ENCODE peak calls at places on chromosomes 3 and 15, in five cellular contexts. W is mesendoderm, H is colonic mucosa, V is pulmonary artery endothelial cell, B is stomach. Y is an unnamed sample.

GRCh38 chr3:153881201-153881600 is 240.0 kb upstream of the ARHGEF26 start:
- DNase-seq in B (no peak), H (no peak), V (no peak), W (no peak), Y (no peak)

GRCh38 chr3:25662921-25663320 is 1.8 kb downstream of the TOP2B start:
- DNase-seq in H (no peak), B (no peak), V (no peak), W (no peak), Y (no peak)

GRCh38 chr3:105823149-105823866 is 45.5 kb downstream of the CBLB start:
- DNase-seq in H (no peak), W (no peak), B (no peak), V (peak), Y (peak)

GRCh38 chr15:79218588-79219200 is 63.8 kb upstream of the ANKRD34C start:
- DNase-seq in B (no peak), W (no peak), H (no peak), V (no peak), Y (no peak)

GRCh38 chr3:161602451-161602850 is 105.8 kb downstream of the OTOL1 start:
- DNase-seq in W (no peak), B (no peak), H (no peak), V (no peak), Y (no peak)

GRCh38 chr3:15315003-15315402 is 17.4 kb downstream of the SH3BP5 start:
- DNase-seq in H (no peak), B (no peak), V (no peak), W (no peak), Y (peak)

GRCh38 chr3:197749315-197749600 is 425 bp upstream of the FYTTD1 start:
- DNase-seq in W (peak), B (peak), V (no peak), H (peak), Y (peak)

GRCh38 chr3:108645364-108645763 is 55.8 kb downstream of the DZIP3 start:
- DNase-seq in W (peak), H (no peak), V (no peak), B (no peak), Y (no peak)

GRCh38 chr3:106036706-106037105 is 167.9 kb upstream of the CBLB start:
- DNase-seq in B (no peak), H (no peak), W (no peak), V (no peak), Y (no peak)